ENCODE peak calls at places on chromosome 19, in nine cellular contexts. One of them, this sample, is unnamed.
A peak's percentile ranks its signal among the peaks of the same experiment; 100 is the strongest.

GRCh38 chr19:43672061-43672679 is 2.2 kb upstream of the PLAUR start:
- DNase-seq in heart left ventricle: no peak
- DNase-seq in tibial artery: no peak
- DNase-seq in left ventricle myocardium inferior: no peak
- DNase-seq in A549: no peak
- DNase-seq in BJ: no peak
- DNase-seq in breast epithelium: no peak
- DNase-seq in mucosa of descending colon: no peak
- DNase-seq in lower lobe of right lung: no peak
- DNase-seq in this sample: no peak

GRCh38 chr19:10625003-10625761 is at the start of gene SLC44A2:
- DNase-seq in heart left ventricle: peak; percentile 89
- DNase-seq in tibial artery: peak; percentile 65
- DNase-seq in left ventricle myocardium inferior: peak; percentile 86
- DNase-seq in A549: no peak
- DNase-seq in BJ: no peak
- DNase-seq in breast epithelium: peak; percentile 80
- DNase-seq in mucosa of descending colon: peak; percentile 94
- DNase-seq in lower lobe of right lung: peak; percentile 89
- DNase-seq in this sample: peak; percentile 28

GRCh38 chr19:43300206-43300605 is 30.9 kb upstream of the PSG9 start:
- DNase-seq in heart left ventricle: no peak
- DNase-seq in tibial artery: no peak
- DNase-seq in left ventricle myocardium inferior: no peak
- DNase-seq in A549: no peak
- DNase-seq in BJ: no peak
- DNase-seq in breast epithelium: no peak
- DNase-seq in mucosa of descending colon: no peak
- DNase-seq in lower lobe of right lung: no peak
- DNase-seq in this sample: no peak

GRCh38 chr19:39199025-39199424 is 2.3 kb downstream of the NCCRP1 start:
- DNase-seq in heart left ventricle: no peak
- DNase-seq in tibial artery: no peak
- DNase-seq in left ventricle myocardium inferior: no peak
- DNase-seq in A549: no peak
- DNase-seq in BJ: peak; percentile 3
- DNase-seq in breast epithelium: no peak
- DNase-seq in mucosa of descending colon: no peak
- DNase-seq in lower lobe of right lung: no peak
- DNase-seq in this sample: no peak

GRCh38 chr19:41335467-41335866 is 18.3 kb downstream of the TGFB1 start:
- DNase-seq in heart left ventricle: no peak
- DNase-seq in tibial artery: no peak
- DNase-seq in left ventricle myocardium inferior: no peak
- DNase-seq in A549: no peak
- DNase-seq in BJ: no peak
- DNase-seq in breast epithelium: no peak
- DNase-seq in mucosa of descending colon: no peak
- DNase-seq in lower lobe of right lung: no peak
- DNase-seq in this sample: no peak

GRCh38 chr19:7981661-7982060 is 23.8 kb downstream of the ELAVL1 start:
- DNase-seq in heart left ventricle: no peak
- DNase-seq in tibial artery: no peak
- DNase-seq in left ventricle myocardium inferior: no peak
- DNase-seq in A549: no peak
- DNase-seq in BJ: no peak
- DNase-seq in breast epithelium: no peak
- DNase-seq in mucosa of descending colon: no peak
- DNase-seq in lower lobe of right lung: peak; percentile 30
- DNase-seq in this sample: no peak

GRCh38 chr19:17035842-17036424 is 9.3 kb upstream of the CPAMD8 start:
- DNase-seq in heart left ventricle: peak; percentile 51
- DNase-seq in tibial artery: peak; percentile 50
- DNase-seq in left ventricle myocardium inferior: peak; percentile 33
- DNase-seq in A549: peak; percentile 19
- DNase-seq in BJ: no peak
- DNase-seq in breast epithelium: no peak
- DNase-seq in mucosa of descending colon: peak; percentile 34
- DNase-seq in lower lobe of right lung: peak; percentile 68
- DNase-seq in this sample: no peak

GRCh38 chr19:38949580-38950367 is 19.0 kb downstream of the MRPS12 start:
- DNase-seq in heart left ventricle: peak; percentile 90
- DNase-seq in tibial artery: peak; percentile 67
- DNase-seq in left ventricle myocardium inferior: peak; percentile 87
- DNase-seq in A549: no peak
- DNase-seq in BJ: no peak
- DNase-seq in breast epithelium: peak; percentile 84
- DNase-seq in mucosa of descending colon: peak; percentile 79
- DNase-seq in lower lobe of right lung: peak; percentile 94
- DNase-seq in this sample: no peak

GRCh38 chr19:50332014-50332263 is 2.8 kb upstream of the KCNC3 start:
- DNase-seq in heart left ventricle: no peak
- DNase-seq in tibial artery: no peak
- DNase-seq in left ventricle myocardium inferior: no peak
- DNase-seq in A549: no peak
- DNase-seq in BJ: no peak
- DNase-seq in breast epithelium: no peak
- DNase-seq in mucosa of descending colon: no peak
- DNase-seq in lower lobe of right lung: peak; percentile 42
- DNase-seq in this sample: no peak

GRCh38 chr19:50334741-50335421 is 5.7 kb upstream of the KCNC3 start:
- DNase-seq in heart left ventricle: no peak
- DNase-seq in tibial artery: no peak
- DNase-seq in left ventricle myocardium inferior: no peak
- DNase-seq in A549: no peak
- DNase-seq in BJ: no peak
- DNase-seq in breast epithelium: no peak
- DNase-seq in mucosa of descending colon: no peak
- DNase-seq in lower lobe of right lung: peak; percentile 38
- DNase-seq in this sample: no peak

GRCh38 chr19:50332264-50333038 is 3.3 kb upstream of the KCNC3 start:
- DNase-seq in heart left ventricle: peak; percentile 57
- DNase-seq in tibial artery: no peak
- DNase-seq in left ventricle myocardium inferior: no peak
- DNase-seq in A549: no peak
- DNase-seq in BJ: no peak
- DNase-seq in breast epithelium: peak; percentile 59
- DNase-seq in mucosa of descending colon: no peak
- DNase-seq in lower lobe of right lung: peak; percentile 55
- DNase-seq in this sample: no peak

GRCh38 chr19:50333235-50333736 is 4.1 kb upstream of the KCNC3 start:
- DNase-seq in heart left ventricle: peak; percentile 96
- DNase-seq in tibial artery: peak; percentile 73
- DNase-seq in left ventricle myocardium inferior: peak; percentile 88
- DNase-seq in A549: peak; percentile 98
- DNase-seq in BJ: no peak
- DNase-seq in breast epithelium: peak; percentile 98
- DNase-seq in mucosa of descending colon: peak; percentile 86
- DNase-seq in lower lobe of right lung: peak; percentile 98
- DNase-seq in this sample: peak; percentile 91

DNA sequence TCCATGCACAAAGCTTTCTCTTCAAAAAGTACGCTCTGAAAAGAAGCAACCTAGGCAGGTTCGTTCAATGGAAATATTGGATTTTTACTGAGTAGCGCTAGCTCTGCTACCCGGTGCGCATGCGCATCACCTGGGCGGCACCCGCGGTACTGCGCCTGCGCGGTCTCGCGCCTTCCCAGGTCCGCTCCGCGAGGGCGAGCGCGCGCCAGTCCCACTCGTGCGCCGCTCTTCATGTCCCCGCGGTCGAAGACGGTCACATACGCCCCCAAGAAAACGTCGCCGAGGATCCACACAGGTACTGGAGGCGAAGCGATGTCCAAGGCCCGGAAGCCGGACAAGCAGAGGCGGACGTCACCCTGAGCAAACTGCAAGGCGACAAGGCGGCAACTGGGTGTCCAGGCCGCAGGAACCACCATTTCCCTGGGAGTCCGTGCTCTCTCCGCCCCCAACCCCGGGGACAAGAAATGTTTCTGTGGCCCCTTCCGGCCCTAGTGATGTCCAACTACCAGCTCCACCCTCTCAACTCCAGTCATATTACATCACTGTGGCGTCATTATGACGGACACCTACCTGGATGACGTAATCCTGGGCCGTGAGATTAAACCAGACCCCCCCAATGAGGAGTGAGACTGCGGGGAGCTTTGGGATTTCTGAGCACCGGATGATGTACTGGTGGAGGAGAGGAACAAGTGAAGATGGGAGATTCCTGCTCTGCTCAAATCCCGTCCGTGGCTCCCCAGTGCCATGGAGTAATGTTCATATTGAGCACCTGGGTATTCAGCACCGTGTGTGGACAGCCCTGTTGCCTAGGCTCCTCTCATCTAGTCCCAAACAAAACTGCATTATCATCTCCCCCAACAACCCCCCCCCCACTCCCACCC is 4.8 kb upstream of the KCNC3 start:
- DNase-seq in heart left ventricle: peak; percentile 87
- DNase-seq in tibial artery: peak; percentile 33
- DNase-seq in left ventricle myocardium inferior: peak; percentile 77
- DNase-seq in A549: peak; percentile 90
- DNase-seq in BJ: no peak
- DNase-seq in breast epithelium: peak; percentile 35
- DNase-seq in mucosa of descending colon: peak; percentile 85
- DNase-seq in lower lobe of right lung: peak; percentile 86
- DNase-seq in this sample: peak; percentile 15
- H3K4me3 ChIP-seq in heart left ventricle: peak overlapping the region; percentile 54
- H3K4me3 ChIP-seq in tibial artery: peak overlapping the region; percentile 54
- H3K4me3 ChIP-seq in left ventricle myocardium inferior: peak overlapping the region; percentile 69
- H3K4me3 ChIP-seq in A549: peak overlapping the region; percentile 45
- H3K4me3 ChIP-seq in BJ: peak overlapping the region; percentile 42
- H3K4me3 ChIP-seq in breast epithelium: peak overlapping the region; percentile 76
- H3K4me3 ChIP-seq in mucosa of descending colon: no peak overlapping the region
- H3K4me3 ChIP-seq in lower lobe of right lung: peak overlapping the region; percentile 60
- H3K4me3 ChIP-seq in this sample: peak overlapping the region; percentile 57

GRCh38 chr19:55133639-55134444 is 15.2 kb downstream of the TNNT1 start:
- DNase-seq in heart left ventricle: no peak
- DNase-seq in tibial artery: no peak
- DNase-seq in left ventricle myocardium inferior: no peak
- DNase-seq in A549: no peak
- DNase-seq in BJ: no peak
- DNase-seq in breast epithelium: no peak
- DNase-seq in mucosa of descending colon: no peak
- DNase-seq in lower lobe of right lung: no peak
- DNase-seq in this sample: no peak

GRCh38 chr19:55131421-55131820 is 14.0 kb upstream of the PPP1R12C start:
- DNase-seq in heart left ventricle: no peak
- DNase-seq in tibial artery: no peak
- DNase-seq in left ventricle myocardium inferior: no peak
- DNase-seq in A549: no peak
- DNase-seq in BJ: no peak
- DNase-seq in breast epithelium: no peak
- DNase-seq in mucosa of descending colon: no peak
- DNase-seq in lower lobe of right lung: no peak
- DNase-seq in this sample: no peak

GRCh38 chr19:55134732-55135131 is 14.3 kb downstream of the TNNT1 start:
- DNase-seq in heart left ventricle: no peak
- DNase-seq in tibial artery: no peak
- DNase-seq in left ventricle myocardium inferior: no peak
- DNase-seq in A549: no peak
- DNase-seq in BJ: no peak
- DNase-seq in breast epithelium: no peak
- DNase-seq in mucosa of descending colon: no peak
- DNase-seq in lower lobe of right lung: no peak
- DNase-seq in this sample: no peak

GRCh38 chr19:55136399-55137102 is 12.5 kb downstream of the TNNT1 start:
- DNase-seq in heart left ventricle: no peak
- DNase-seq in tibial artery: no peak
- DNase-seq in left ventricle myocardium inferior: no peak
- DNase-seq in A549: no peak
- DNase-seq in BJ: no peak
- DNase-seq in breast epithelium: no peak
- DNase-seq in mucosa of descending colon: no peak
- DNase-seq in lower lobe of right lung: no peak
- DNase-seq in this sample: no peak

DNA sequence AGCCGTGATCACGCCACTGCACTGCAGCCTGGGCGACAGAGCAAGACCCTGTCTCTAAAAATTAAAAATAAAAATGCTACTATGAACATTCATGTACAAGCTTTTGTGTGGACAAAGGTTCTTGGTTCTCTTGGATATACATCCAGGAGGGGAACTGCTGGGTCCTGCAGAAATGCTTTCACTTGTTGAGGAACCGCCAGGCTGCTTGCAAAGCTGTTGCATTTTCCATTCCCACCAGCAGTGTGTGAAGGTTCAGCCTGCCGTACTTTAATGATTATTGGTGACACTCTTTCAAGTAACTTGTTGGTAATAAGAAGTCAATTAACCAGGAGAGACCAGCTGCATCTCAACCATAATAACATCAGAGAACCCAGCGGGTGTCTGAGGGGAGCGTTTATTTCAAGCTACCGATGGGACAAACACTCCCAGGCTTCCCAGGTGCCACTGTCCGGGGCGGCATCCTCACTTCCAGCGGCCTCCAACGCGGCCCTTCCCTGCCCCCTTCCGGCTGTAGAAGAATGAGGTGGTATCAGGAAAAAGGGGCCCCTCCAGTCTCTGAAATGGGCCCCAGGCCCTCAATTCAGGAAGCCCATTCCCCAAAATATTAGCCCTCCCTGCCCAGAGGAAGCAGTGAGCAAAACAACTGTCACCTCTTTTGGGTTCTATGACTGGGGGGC is 15.2 kb upstream of the PPP1R12C start:
- DNase-seq in heart left ventricle: no peak
- DNase-seq in tibial artery: no peak
- DNase-seq in left ventricle myocardium inferior: no peak
- DNase-seq in A549: no peak
- DNase-seq in BJ: no peak
- DNase-seq in breast epithelium: no peak
- DNase-seq in mucosa of descending colon: no peak
- DNase-seq in lower lobe of right lung: no peak
- DNase-seq in this sample: no peak
- TF ChIP-seq CTCF in heart left ventricle: no peak
- TF ChIP-seq CTCF in tibial artery: no peak
- TF ChIP-seq CTCF in left ventricle myocardium inferior: peak; percentile 15
- TF ChIP-seq CTCF in A549: no peak
- TF ChIP-seq CTCF in BJ: peak; percentile 36
- TF ChIP-seq CTCF in breast epithelium: no peak
- TF ChIP-seq CTCF in mucosa of descending colon: no peak
- TF ChIP-seq CTCF in lower lobe of right lung: no peak
- TF ChIP-seq CTCF in this sample: no peak

GRCh38 chr19:46494936-46495788 is 505 bp downstream of the PNMA8B start:
- DNase-seq in heart left ventricle: no peak
- DNase-seq in tibial artery: no peak
- DNase-seq in left ventricle myocardium inferior: no peak
- DNase-seq in A549: no peak
- DNase-seq in BJ: no peak
- DNase-seq in breast epithelium: no peak
- DNase-seq in mucosa of descending colon: no peak
- DNase-seq in lower lobe of right lung: no peak
- DNase-seq in this sample: no peak
- H3K4me3 ChIP-seq in heart left ventricle: peak overlapping the region; percentile 27
- H3K4me3 ChIP-seq in tibial artery: peak overlapping the region; percentile 38
- H3K4me3 ChIP-seq in left ventricle myocardium inferior: peak overlapping the region; percentile 60
- H3K4me3 ChIP-seq in A549: no peak overlapping the region
- H3K4me3 ChIP-seq in BJ: peak overlapping the region; percentile 33
- H3K4me3 ChIP-seq in breast epithelium: peak overlapping the region; percentile 64
- H3K4me3 ChIP-seq in mucosa of descending colon: no peak overlapping the region
- H3K4me3 ChIP-seq in lower lobe of right lung: peak overlapping the region; percentile 34
- H3K4me3 ChIP-seq in this sample: no peak overlapping the region

DNA sequence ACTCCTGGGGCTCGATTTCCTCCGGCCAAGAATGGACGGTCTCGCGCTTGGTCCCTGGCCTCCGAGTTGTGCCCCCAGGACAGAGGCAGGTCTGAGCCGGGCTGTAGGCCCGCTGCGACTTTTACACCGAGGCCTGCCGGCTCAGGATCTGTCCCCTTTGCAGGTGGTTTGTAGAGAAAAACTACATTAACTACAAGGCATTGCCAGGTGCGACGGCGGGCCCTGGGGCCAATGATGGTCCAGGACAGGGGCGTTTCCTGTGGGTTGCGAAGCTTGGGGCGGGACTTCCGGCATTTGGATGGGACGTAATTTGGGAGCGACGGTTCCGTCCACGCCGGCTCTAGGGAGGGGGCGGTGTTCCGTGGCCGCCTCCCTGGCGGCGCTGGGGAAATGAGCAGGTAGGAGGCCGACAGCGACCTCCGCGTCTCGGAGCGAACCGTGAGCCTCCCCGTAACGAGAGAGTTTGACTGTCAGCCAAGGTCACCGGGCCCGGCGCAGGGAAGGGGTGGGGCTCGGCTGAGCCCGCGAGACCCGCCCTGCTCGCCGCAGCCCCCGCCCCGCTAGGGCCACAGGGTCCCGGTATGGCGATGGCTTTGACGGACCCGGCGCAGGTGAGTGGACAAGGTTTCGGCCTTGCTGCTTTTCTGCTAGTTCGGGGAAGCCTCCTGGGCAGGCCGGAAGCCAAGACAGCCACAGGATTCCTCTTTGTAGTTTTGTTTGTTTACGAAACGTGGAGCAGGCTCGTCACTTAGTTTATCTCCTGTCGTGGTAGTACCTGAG is at the start of gene ZNF805:
- DNase-seq in heart left ventricle: peak; percentile 98
- DNase-seq in tibial artery: peak; percentile 96
- DNase-seq in left ventricle myocardium inferior: peak; percentile 97
- DNase-seq in A549: peak; percentile 95
- DNase-seq in BJ: peak; percentile 50
- DNase-seq in breast epithelium: peak; percentile 94
- DNase-seq in mucosa of descending colon: peak; percentile 98
- DNase-seq in lower lobe of right lung: peak; percentile 96
- DNase-seq in this sample: peak; percentile 87
- TF ChIP-seq CTCF in heart left ventricle: peak; percentile 31
- TF ChIP-seq CTCF in tibial artery: peak; percentile 30
- TF ChIP-seq CTCF in left ventricle myocardium inferior: peak; percentile 28
- TF ChIP-seq CTCF in A549: no peak
- TF ChIP-seq CTCF in BJ: no peak
- TF ChIP-seq CTCF in breast epithelium: no peak
- TF ChIP-seq CTCF in mucosa of descending colon: no peak
- TF ChIP-seq CTCF in lower lobe of right lung: no peak
- TF ChIP-seq CTCF in this sample: no peak

This sample was measured in LNCaP clone FGC.